ENCODE peak calls at places on chromosomes 7 and 10, in four cellular contexts. One of them, this sample, is unnamed.

GRCh38 chr10:110008518-110009339 is 945 bp downstream of the ADD3 start:
- DNase-seq in endodermal cell: peak; percentile 73
- DNase-seq in A673: peak; percentile 31
- DNase-seq in esophagus squamous epithelium: peak; percentile 10
- DNase-seq in this sample: peak; percentile 34

GRCh38 chr10:74071151-74071550 is 73.2 kb downstream of the VCL start:
- DNase-seq in A673: no peak
- DNase-seq in esophagus squamous epithelium: no peak
- DNase-seq in endodermal cell: no peak
- DNase-seq in this sample: no peak

GRCh38 chr10:74156919-74157289 is 5.9 kb downstream of the ADK start:
- DNase-seq in esophagus squamous epithelium: no peak
- DNase-seq in A673: no peak
- DNase-seq in endodermal cell: no peak
- DNase-seq in this sample: no peak

GRCh38 chr7:133365892-133366291 is 113.0 kb downstream of the EXOC4 start:
- DNase-seq in endodermal cell: no peak
- DNase-seq in esophagus squamous epithelium: no peak
- DNase-seq in A673: no peak
- DNase-seq in this sample: no peak

GRCh38 chr7:79340212-79340611 is 113.3 kb downstream of the MAGI2 start:
- DNase-seq in esophagus squamous epithelium: no peak
- DNase-seq in endodermal cell: no peak
- DNase-seq in A673: no peak
- DNase-seq in this sample: no peak

GRCh38 chr7:99012722-99013121 is 131.2 kb downstream of the SMURF1 start:
- DNase-seq in esophagus squamous epithelium: no peak
- DNase-seq in A673: no peak
- DNase-seq in endodermal cell: no peak
- DNase-seq in this sample: no peak

GRCh38 chr10:84665883-84666463 is 337.6 kb downstream of the CCSER2 start:
- DNase-seq in endodermal cell: peak; percentile 86
- DNase-seq in esophagus squamous epithelium: no peak
- DNase-seq in A673: peak; percentile 47
- DNase-seq in this sample: peak; percentile 23

GRCh38 chr7:111841596-111842209 is 279.4 kb upstream of the IMMP2L start:
- DNase-seq in A673: no peak
- DNase-seq in endodermal cell: no peak
- DNase-seq in esophagus squamous epithelium: no peak
- DNase-seq in this sample: no peak

GRCh38 chr10:13450078-13450477 is 78.7 kb downstream of the BEND7 start:
- DNase-seq in esophagus squamous epithelium: no peak
- DNase-seq in endodermal cell: no peak
- DNase-seq in A673: peak; percentile 16
- DNase-seq in this sample: no peak

GRCh38 chr10:86524225-86524982 is 2.8 kb upstream of the WAPL start:
- DNase-seq in A673: no peak
- DNase-seq in endodermal cell: no peak
- DNase-seq in esophagus squamous epithelium: no peak
- DNase-seq in this sample: no peak

GRCh38 chr7:30331338-30331737 is 46.9 kb downstream of the ZNRF2 start:
- DNase-seq in endodermal cell: no peak
- DNase-seq in A673: no peak
- DNase-seq in esophagus squamous epithelium: no peak
- DNase-seq in this sample: no peak

GRCh38 chr7:132112111-132112510 is 464.2 kb downstream of the PLXNA4 start:
- DNase-seq in endodermal cell: peak; percentile 33
- DNase-seq in esophagus squamous epithelium: no peak
- DNase-seq in A673: no peak
- DNase-seq in this sample: no peak

GRCh38 chr10:75283150-75284096 is 47.7 kb upstream of the COMTD1 start:
- DNase-seq in endodermal cell: peak; percentile 81
- DNase-seq in A673: peak; percentile 55
- DNase-seq in esophagus squamous epithelium: no peak
- DNase-seq in this sample: peak; percentile 75

GRCh38 chr7:141691540-141691939 is 10.4 kb downstream of the DENND11 start:
- DNase-seq in endodermal cell: no peak
- DNase-seq in A673: no peak
- DNase-seq in esophagus squamous epithelium: no peak
- DNase-seq in this sample: no peak

GRCh38 chr7:132109768-132110167 is 466.5 kb downstream of the PLXNA4 start:
- DNase-seq in endodermal cell: no peak
- DNase-seq in esophagus squamous epithelium: no peak
- DNase-seq in A673: no peak
- DNase-seq in this sample: no peak

GRCh38 chr10:60425392-60426110 is 35.9 kb upstream of the ANK3 start:
- DNase-seq in endodermal cell: no peak
- DNase-seq in A673: no peak
- DNase-seq in esophagus squamous epithelium: no peak
- DNase-seq in this sample: no peak

GRCh38 chr7:123208793-123209192 is 9.0 kb upstream of the SLC13A1 start:
- DNase-seq in esophagus squamous epithelium: no peak
- DNase-seq in A673: peak; percentile 42
- DNase-seq in endodermal cell: peak; percentile 56
- DNase-seq in this sample: peak; percentile 27

GRCh38 chr7:148856035-148856881 is 27.8 kb downstream of the EZH2 start:
- DNase-seq in endodermal cell: peak; percentile 71
- DNase-seq in esophagus squamous epithelium: no peak
- DNase-seq in A673: peak; percentile 34
- DNase-seq in this sample: peak; percentile 27

GRCh38 chr7:85022064-85022697 is 164.7 kb downstream of the SEMA3D start:
- DNase-seq in A673: no peak
- DNase-seq in esophagus squamous epithelium: no peak
- DNase-seq in endodermal cell: no peak
- DNase-seq in this sample: no peak

GRCh38 chr7:824664-825063 is 7.6 kb upstream of the SUN1 start:
- DNase-seq in esophagus squamous epithelium: no peak
- DNase-seq in endodermal cell: no peak
- DNase-seq in A673: no peak
- DNase-seq in this sample: no peak

GRCh38 chr10:69057261-69057950 is 30.5 kb upstream of the SRGN start:
- DNase-seq in endodermal cell: peak; percentile 54
- DNase-seq in A673: no peak
- DNase-seq in esophagus squamous epithelium: no peak
- DNase-seq in this sample: no peak

GRCh38 chr10:30827531-30828120 is 198.1 kb upstream of the LYZL2 start:
- DNase-seq in esophagus squamous epithelium: no peak
- DNase-seq in A673: peak; percentile 9
- DNase-seq in endodermal cell: no peak
- DNase-seq in this sample: peak; percentile 37

GRCh38 chr10:7872041-7872442 is 53.7 kb downstream of the TAF3 start:
- DNase-seq in endodermal cell: no peak
- DNase-seq in esophagus squamous epithelium: no peak
- DNase-seq in A673: peak; percentile 62
- DNase-seq in this sample: peak; percentile 31

GRCh38 chr7:78953090-78953489 is 500.4 kb downstream of the MAGI2 start:
- DNase-seq in endodermal cell: no peak
- DNase-seq in A673: peak; percentile 2
- DNase-seq in esophagus squamous epithelium: no peak
- DNase-seq in this sample: no peak

GRCh38 chr7:43516581-43517342 is 66.1 kb upstream of the STK17A start:
- DNase-seq in endodermal cell: no peak
- DNase-seq in esophagus squamous epithelium: no peak
- DNase-seq in A673: no peak
- DNase-seq in this sample: no peak

GRCh38 chr7:47520408-47520807 is 61.5 kb downstream of the TNS3 start:
- DNase-seq in A673: no peak
- DNase-seq in endodermal cell: no peak
- DNase-seq in esophagus squamous epithelium: no peak
- DNase-seq in this sample: no peak

GRCh38 chr10:68550747-68551411 is 9.3 kb upstream of the TET1 start:
- DNase-seq in A673: peak; percentile 92
- DNase-seq in esophagus squamous epithelium: no peak
- DNase-seq in endodermal cell: peak; percentile 88
- DNase-seq in this sample: peak; percentile 76

GRCh38 chr7:65251851-65252620 is 121.6 kb upstream of the ZNF92 start:
- DNase-seq in endodermal cell: peak; percentile 98
- DNase-seq in A673: peak; percentile 63
- DNase-seq in esophagus squamous epithelium: no peak
- DNase-seq in this sample: peak; percentile 85

GRCh38 chr7:46178685-46179084 is 257.6 kb upstream of the IGFBP3 start:
- DNase-seq in A673: no peak
- DNase-seq in endodermal cell: no peak
- DNase-seq in esophagus squamous epithelium: no peak
- DNase-seq in this sample: no peak

GRCh38 chr7:22166928-22167327 is 190.0 kb downstream of the RAPGEF5 start:
- DNase-seq in endodermal cell: no peak
- DNase-seq in A673: no peak
- DNase-seq in esophagus squamous epithelium: no peak
- DNase-seq in this sample: no peak

GRCh38 chr7:9691286-9691685 is 1257.9 kb downstream of the NXPH1 start:
- DNase-seq in A673: no peak
- DNase-seq in endodermal cell: peak; percentile 78
- DNase-seq in esophagus squamous epithelium: no peak
- DNase-seq in this sample: no peak

GRCh38 chr10:75095631-75096030 is 15.8 kb upstream of the SAMD8 start:
- DNase-seq in endodermal cell: no peak
- DNase-seq in esophagus squamous epithelium: no peak
- DNase-seq in A673: no peak
- DNase-seq in this sample: no peak

GRCh38 chr10:103145860-103146466 is 47.1 kb downstream of the NT5C2 start:
- DNase-seq in endodermal cell: no peak
- DNase-seq in A673: peak; percentile 63
- DNase-seq in esophagus squamous epithelium: no peak
- DNase-seq in this sample: peak; percentile 77

GRCh38 chr7:80257751-80258150 is 123.1 kb downstream of the GNAI1 start:
- DNase-seq in endodermal cell: no peak
- DNase-seq in A673: peak; percentile 51
- DNase-seq in esophagus squamous epithelium: no peak
- DNase-seq in this sample: no peak

GRCh38 chr10:132697568-132698200 is 88.3 kb downstream of the NKX6-2 start:
- DNase-seq in A673: no peak
- DNase-seq in endodermal cell: peak; percentile 20
- DNase-seq in esophagus squamous epithelium: no peak
- DNase-seq in this sample: no peak

GRCh38 chr7:141573511-141573910 is 22.3 kb downstream of the AGK start:
- DNase-seq in esophagus squamous epithelium: no peak
- DNase-seq in A673: no peak
- DNase-seq in endodermal cell: no peak
- DNase-seq in this sample: no peak

GRCh38 chr10:62238880-62239279 is 29.8 kb downstream of the RTKN2 start:
- DNase-seq in esophagus squamous epithelium: no peak
- DNase-seq in A673: no peak
- DNase-seq in endodermal cell: no peak
- DNase-seq in this sample: no peak

GRCh38 chr7:99975782-99976521 is at the start of gene AZGP1:
- DNase-seq in A673: no peak
- DNase-seq in endodermal cell: no peak
- DNase-seq in esophagus squamous epithelium: no peak
- DNase-seq in this sample: peak; percentile 27

GRCh38 chr10:131810036-131810804 is 90.6 kb upstream of the PPP2R2D start:
- DNase-seq in A673: no peak
- DNase-seq in endodermal cell: peak; percentile 51
- DNase-seq in esophagus squamous epithelium: no peak
- DNase-seq in this sample: no peak

GRCh38 chr7:143362126-143362961 is at the start of gene FAM131B:
- DNase-seq in endodermal cell: peak; percentile 77
- DNase-seq in esophagus squamous epithelium: no peak
- DNase-seq in A673: peak; percentile 19
- DNase-seq in this sample: no peak

GRCh38 chr7:73937014-73937413 is 76.1 kb downstream of the TMEM270 start:
- DNase-seq in A673: no peak
- DNase-seq in esophagus squamous epithelium: no peak
- DNase-seq in endodermal cell: no peak
- DNase-seq in this sample: no peak

GRCh38 chr7:73931502-73931901 is 70.5 kb downstream of the TMEM270 start:
- DNase-seq in A673: no peak
- DNase-seq in esophagus squamous epithelium: no peak
- DNase-seq in endodermal cell: no peak
- DNase-seq in this sample: no peak

GRCh38 chr7:73933091-73933490 is 72.1 kb downstream of the TMEM270 start:
- DNase-seq in esophagus squamous epithelium: no peak
- DNase-seq in endodermal cell: no peak
- DNase-seq in A673: no peak
- DNase-seq in this sample: no peak

GRCh38 chr7:73932364-73932763 is 71.4 kb downstream of the TMEM270 start:
- DNase-seq in A673: no peak
- DNase-seq in endodermal cell: no peak
- DNase-seq in esophagus squamous epithelium: no peak
- DNase-seq in this sample: no peak
- TF ChIP-seq CTCF in A673: no peak
- TF ChIP-seq CTCF in endodermal cell: no peak
- TF ChIP-seq CTCF in esophagus squamous epithelium: no peak
- TF ChIP-seq CTCF in this sample: no peak

GRCh38 chr10:95508730-95509129 is 52.4 kb downstream of the SORBS1 start:
- DNase-seq in endodermal cell: peak; percentile 55
- DNase-seq in A673: no peak
- DNase-seq in esophagus squamous epithelium: no peak
- DNase-seq in this sample: peak; percentile 54
- H3K4me1 ChIP-seq in endodermal cell: no peaks in the 10 kb centered on the region
- H3K4me1 ChIP-seq in A673: no peaks in the 10 kb centered on the region
- H3K4me1 ChIP-seq in esophagus squamous epithelium: peaks cover 15% of the 10 kb centered on the region
- H3K4me1 ChIP-seq in this sample: peaks cover 5% of the 10 kb centered on the region

DNA sequence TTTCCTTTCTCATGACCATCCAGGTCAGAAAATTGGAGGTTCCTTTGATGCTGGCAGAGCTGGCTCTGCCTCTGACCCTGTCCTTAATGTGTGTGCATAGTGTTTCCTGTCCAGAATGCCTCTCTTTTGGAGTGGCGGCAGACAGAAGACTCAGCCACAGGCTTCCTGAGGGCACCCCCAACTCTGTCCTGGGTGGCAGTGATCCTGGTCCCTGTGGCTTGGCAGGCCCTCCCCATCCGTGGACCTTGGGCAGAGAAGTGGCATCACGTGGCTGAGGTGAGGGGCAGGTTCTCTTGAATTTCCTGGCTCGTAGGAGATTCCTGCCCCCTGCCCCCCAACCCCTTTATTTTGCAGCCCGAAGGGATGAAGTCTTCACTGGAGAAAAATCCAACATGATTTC is 133.1 kb downstream of the RGS10 start:
- DNase-seq in A673: no peak
- DNase-seq in endodermal cell: no peak
- DNase-seq in esophagus squamous epithelium: no peak
- DNase-seq in this sample: no peak
- H3K4me3 ChIP-seq in A673: no peak overlapping the region
- H3K4me3 ChIP-seq in endodermal cell: no peak overlapping the region
- H3K4me3 ChIP-seq in esophagus squamous epithelium: no peak overlapping the region
- H3K4me3 ChIP-seq in this sample: no peak overlapping the region

GRCh38 chr7:101817031-101817929 is at the start of gene CUX1:
- DNase-seq in endodermal cell: peak; percentile 75
- DNase-seq in esophagus squamous epithelium: no peak
- DNase-seq in A673: peak; percentile 27
- DNase-seq in this sample: peak; percentile 60

GRCh38 chr7:101814996-101815825 is 2.2 kb upstream of the CUX1 start:
- DNase-seq in esophagus squamous epithelium: no peak
- DNase-seq in endodermal cell: peak; percentile 89
- DNase-seq in A673: peak; percentile 61
- DNase-seq in this sample: peak; percentile 86

GRCh38 chr7:101814081-101814995 is 3.1 kb upstream of the CUX1 start:
- DNase-seq in A673: peak; percentile 76
- DNase-seq in esophagus squamous epithelium: no peak
- DNase-seq in endodermal cell: peak; percentile 83
- DNase-seq in this sample: peak; percentile 89

GRCh38 chr7:101816499-101817030 is 861 bp upstream of the CUX1 start:
- DNase-seq in endodermal cell: peak; percentile 71
- DNase-seq in esophagus squamous epithelium: no peak
- DNase-seq in A673: peak; percentile 52
- DNase-seq in this sample: peak; percentile 80

GRCh38 chr7:101815826-101816488 is 1.5 kb upstream of the CUX1 start:
- DNase-seq in A673: peak; percentile 90
- DNase-seq in esophagus squamous epithelium: peak; percentile 35
- DNase-seq in endodermal cell: no peak
- DNase-seq in this sample: peak; percentile 92
- TF ChIP-seq CTCF in A673: no peak
- TF ChIP-seq CTCF in esophagus squamous epithelium: no peak
- TF ChIP-seq CTCF in endodermal cell: no peak
- TF ChIP-seq CTCF in this sample: no peak